ENCODE peak calls at places on chromosomes 4 and X, in nine cellular contexts. F, E, H, L, K, S, D, U and J are unnamed samples.

GRCh38 chrX:9842541-9842940 is 56.3 kb downstream of the SHROOM2 start:
- DNase-seq in U (no peak), S (no peak), H (no peak), E (no peak), K (no peak), L (no peak), D (no peak), F (no peak), J (no peak)

GRCh38 chrX:71492086-71493065 is 40.5 kb upstream of the OGT start:
- DNase-seq in S (no peak), H (no peak), K (peak), E (peak), L (peak), U (peak), F (peak), D (peak), J (no peak)

GRCh38 chrX:107571296-107571998 is 56.9 kb upstream of the PRPS1 start:
- DNase-seq in D (peak), K (peak), S (peak), L (peak), H (peak), U (no peak), E (no peak), F (peak), J (no peak)

GRCh38 chr4:159937595-159937994 is 834.7 kb downstream of the RAPGEF2 start:
- DNase-seq in U (no peak), H (no peak), L (no peak), F (no peak), E (no peak), D (no peak), K (peak), S (no peak), J (no peak)

GRCh38 chr4:126779001-126779400 is 853.8 kb upstream of the INTU start:
- DNase-seq in H (no peak), K (no peak), S (no peak), E (no peak), L (no peak), D (no peak), F (no peak), U (no peak), J (no peak)

GRCh38 chr4:116668190-116668589 is 417.2 kb downstream of the TRAM1L1 start:
- DNase-seq in S (no peak), E (no peak), L (no peak), U (no peak), D (no peak), F (no peak), H (no peak), K (no peak), J (no peak)

GRCh38 chrX:39883664-39884063 is 214.1 kb downstream of the BCOR start:
- DNase-seq in E (no peak), U (no peak), S (no peak), H (no peak), L (no peak), F (no peak), D (no peak), K (no peak), J (no peak)

GRCh38 chrX:152987801-152988200 is 6.1 kb downstream of the PNMA5 start:
- DNase-seq in F (no peak), S (no peak), U (no peak), L (no peak), H (no peak), E (no peak), D (no peak), K (no peak), J (no peak)

GRCh38 chrX:130228871-130229270 is 39.8 kb downstream of the ZNF280C start:
- DNase-seq in D (no peak), E (no peak), K (no peak), S (no peak), U (no peak), L (no peak), F (no peak), H (no peak), J (no peak)

GRCh38 chrX:140701480-140701879 is 8.1 kb upstream of the LINC00632 start:
- DNase-seq in D (no peak), U (no peak), H (no peak), L (peak), F (no peak), K (peak), S (no peak), E (no peak), J (no peak)

GRCh38 chr4:85028910-85029309 is 62.4 kb upstream of the WDFY3 start:
- DNase-seq in S (no peak), F (peak), K (peak), L (peak), H (no peak), E (no peak), U (no peak), D (no peak), J (no peak)

GRCh38 chr4:69787879-69788278 is 27.5 kb upstream of the SULT1B1 start:
- DNase-seq in E (no peak), F (peak), H (no peak), D (no peak), L (no peak), U (no peak), K (peak), S (no peak), J (no peak)

GRCh38 chr4:3704669-3705068 is 61.5 kb upstream of the ADRA2C start:
- DNase-seq in D (no peak), E (peak), F (no peak), H (no peak), L (no peak), U (no peak), S (no peak), K (no peak), J (no peak)

GRCh38 chr4:116866116-116866515 is 219.3 kb downstream of the TRAM1L1 start:
- DNase-seq in K (peak), F (no peak), H (no peak), D (no peak), L (no peak), U (no peak), S (no peak), E (no peak), J (no peak)

GRCh38 chr4:46123872-46124755 is at the start of gene GABRG1:
- DNase-seq in U (no peak), L (no peak), S (no peak), H (no peak), F (no peak), E (peak), K (no peak), D (no peak), J (no peak)

GRCh38 chr4:168480991-168481588 is 798 bp upstream of the DDX60L start:
- DNase-seq in E (no peak), U (peak), D (no peak), H (peak), K (peak), S (peak), F (peak), L (peak), J (no peak)

GRCh38 chrX:16970977-16971376 is 24.5 kb downstream of the REPS2 start:
- DNase-seq in E (no peak), U (no peak), F (peak), S (no peak), L (peak), D (no peak), H (no peak), K (peak), J (no peak)

GRCh38 chr4:17781072-17781830 is at the start of gene FAM184B:
- DNase-seq in L (no peak), E (no peak), K (peak), H (no peak), D (no peak), U (no peak), S (no peak), F (no peak), J (peak)

GRCh38 chrX:112614640-112615039 is 65.1 kb downstream of the LHFPL1 start:
- DNase-seq in U (no peak), E (no peak), H (no peak), K (peak), S (no peak), D (no peak), F (no peak), L (peak), J (no peak)

GRCh38 chr4:165464813-165465381 is 86.1 kb downstream of the CPE start:
- DNase-seq in E (no peak), H (no peak), K (peak), S (peak), L (peak), U (no peak), D (no peak), F (peak), J (no peak)

GRCh38 chrX:43882294-43882681 is at the start of gene MAOB:
- DNase-seq in K (peak), L (no peak), U (no peak), H (no peak), S (no peak), F (no peak), E (no peak), D (peak), J (no peak)

GRCh38 chrX:131747173-131747572 is 203.3 kb downstream of the OR13H1 start:
- DNase-seq in K (peak), D (peak), L (no peak), F (no peak), U (no peak), H (no peak), S (no peak), E (no peak), J (no peak)

GRCh38 chr4:151226004-151226932 is 50.7 kb upstream of the PRSS48 start:
- DNase-seq in U (no peak), D (no peak), K (peak), F (peak), H (peak), L (peak), E (no peak), S (peak), J (no peak)

GRCh38 chr4:179872751-179873150 is 2370.5 kb upstream of the TENM3 start:
- DNase-seq in U (no peak), D (no peak), H (no peak), F (no peak), S (no peak), E (no peak), L (no peak), K (no peak), J (no peak)

GRCh38 chrX:82961129-82961528 is 547.0 kb upstream of the POU3F4 start:
- DNase-seq in H (no peak), L (no peak), E (no peak), F (no peak), S (no peak), D (no peak), U (no peak), K (no peak), J (no peak)

GRCh38 chrX:37685452-37686347 is at the start of gene XK:
- DNase-seq in L (peak), S (no peak), K (peak), F (no peak), U (peak), D (peak), H (no peak), E (no peak), J (peak)

GRCh38 chr4:187128971-187129370 is 405.3 kb upstream of the FAT1 start:
- DNase-seq in F (peak), E (no peak), H (peak), S (no peak), D (no peak), L (peak), U (no peak), K (peak), J (no peak)

GRCh38 chr4:76200771-76201224 is 12.8 kb downstream of the SCARB2 start:
- DNase-seq in F (no peak), S (no peak), D (peak), E (no peak), U (no peak), K (no peak), H (no peak), L (no peak), J (no peak)

GRCh38 chr4:159069922-159070321 is 33.0 kb upstream of the RAPGEF2 start:
- DNase-seq in S (peak), U (no peak), H (no peak), E (no peak), L (no peak), F (peak), K (peak), D (no peak), J (no peak)

DNA sequence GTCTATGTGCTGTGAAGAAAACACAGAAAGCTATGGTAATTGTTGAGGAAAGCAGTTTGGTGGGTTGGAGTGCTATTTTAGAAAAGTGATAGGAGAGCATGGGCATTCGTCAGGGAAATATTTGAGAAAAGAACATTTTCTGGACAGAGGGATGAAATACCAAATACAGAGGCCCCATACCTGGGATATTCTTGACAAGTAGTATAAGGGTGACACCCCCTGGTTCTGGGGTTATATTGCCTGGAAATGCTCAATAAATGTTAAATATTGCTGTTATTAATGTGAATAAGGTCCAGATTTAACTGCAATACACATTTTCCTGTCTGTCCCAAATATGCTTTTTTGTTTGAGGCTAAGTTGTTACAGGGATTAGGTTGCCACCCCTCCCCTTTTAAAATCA is 42.9 kb downstream of the WWC2 start:
- DNase-seq in K (no peak), F (no peak), L (no peak), E (no peak), U (no peak), S (no peak), H (no peak), D (no peak), J (no peak)
- TF ChIP-seq CTCF in K (no peak), F (no peak), L (no peak), E (no peak), U (no peak), S (peak), H (peak), D (no peak), J (no peak)

GRCh38 chrX:154460326-154460725 is 2.2 kb downstream of the PLXNA3 start:
- DNase-seq in U (no peak), S (no peak), F (no peak), K (no peak), H (no peak), E (no peak), D (no peak), L (no peak), J (no peak)
- TF ChIP-seq CTCF in U (no peak), S (no peak), F (no peak), K (no peak), H (no peak), E (peak), D (no peak), L (no peak), J (no peak)

GRCh38 chrX:150503898-150504219 is 64.6 kb upstream of the MTM1 start:
- DNase-seq in H (no peak), F (no peak), D (no peak), K (no peak), U (no peak), S (peak), E (no peak), L (no peak), J (no peak)
- TF ChIP-seq CTCF in H (peak), F (no peak), D (no peak), K (no peak), U (no peak), S (no peak), E (no peak), L (no peak), J (no peak)

DNA sequence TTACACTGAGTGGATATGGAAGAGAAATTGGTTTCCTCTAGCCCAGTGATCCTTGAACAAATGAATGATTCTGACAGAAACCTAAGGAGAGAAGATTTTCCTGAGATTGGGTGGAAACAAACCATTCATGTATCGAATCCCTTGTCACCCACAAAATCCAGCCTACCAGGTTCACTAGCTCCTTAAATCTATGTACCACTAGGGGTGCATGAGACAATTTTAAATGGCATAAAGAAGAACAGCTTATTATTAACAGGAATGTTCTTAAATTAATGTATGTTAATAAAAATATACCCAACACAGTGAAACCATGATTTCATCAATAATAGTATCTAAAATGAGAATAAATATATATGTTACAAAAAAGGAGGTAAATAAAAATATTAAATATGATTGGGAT is 118.4 kb upstream of the LNX1 start:
- DNase-seq in S (no peak), K (no peak), L (no peak), H (no peak), D (no peak), U (no peak), F (no peak), E (no peak), J (no peak)
- TF ChIP-seq CTCF in S (peak), K (peak), L (peak), H (no peak), D (no peak), U (no peak), F (no peak), E (no peak), J (peak)

DNA sequence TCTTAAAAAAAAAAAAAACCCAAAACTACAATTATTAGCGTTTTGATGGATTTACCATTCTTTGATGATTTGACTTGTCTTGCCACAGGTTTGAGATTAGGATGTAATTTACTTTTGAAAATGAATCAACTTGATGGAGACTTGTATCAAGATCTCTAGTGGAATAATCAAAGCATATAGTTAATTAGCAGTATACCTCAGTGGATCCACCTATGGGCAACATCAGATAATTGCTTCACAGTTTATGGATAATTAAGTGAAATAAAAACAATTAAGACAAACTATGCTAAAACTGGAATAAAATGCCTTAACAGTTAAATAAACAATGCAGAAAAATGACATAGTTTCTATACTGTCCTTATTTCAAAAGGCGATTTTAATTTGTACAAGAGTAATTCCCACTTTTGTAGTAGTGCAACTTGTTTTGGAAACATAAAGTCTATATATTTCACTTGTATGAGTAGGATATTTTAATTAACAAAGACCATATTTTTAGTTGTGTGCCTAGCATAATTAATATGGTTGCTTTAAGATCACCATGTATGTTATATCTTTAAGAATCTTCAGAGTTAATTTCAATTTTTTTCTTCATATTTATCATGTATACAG is 4.2 kb downstream of the CPEB2 start:
- DNase-seq in S (peak), E (no peak), K (peak), H (no peak), F (no peak), D (no peak), L (no peak), U (no peak), J (no peak)
- TF ChIP-seq CTCF in S (peak), E (peak), K (peak), H (peak), F (peak), D (peak), L (peak), U (peak), J (peak)

DNA sequence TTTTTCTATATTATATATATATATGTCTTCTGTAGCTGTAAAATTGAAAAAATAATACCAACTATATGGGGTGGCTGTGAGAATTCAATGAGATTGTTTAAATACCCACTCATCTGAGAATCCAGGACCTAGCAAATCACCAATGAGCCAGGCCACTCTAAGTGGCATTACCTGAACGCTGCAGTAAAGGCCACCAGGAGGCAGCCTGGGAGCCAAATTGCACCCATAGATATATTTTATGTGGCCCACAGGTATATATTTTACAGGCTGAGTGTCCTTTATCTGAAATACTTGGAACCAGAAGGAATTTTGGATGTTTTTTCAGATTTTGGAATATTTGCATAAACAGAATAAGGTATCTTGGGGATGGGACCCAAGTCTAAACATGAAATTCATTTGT is 58.2 kb upstream of the C4orf50 start:
- DNase-seq in U (no peak), F (no peak), E (no peak), H (no peak), D (no peak), K (no peak), L (no peak), S (no peak), J (no peak)
- TF ChIP-seq CTCF in U (no peak), F (no peak), E (no peak), H (peak), D (no peak), K (no peak), L (no peak), S (no peak), J (peak)

GRCh38 chrX:118221257-118221656 is 104.6 kb upstream of the KLHL13 start:
- DNase-seq in F (no peak), E (no peak), U (no peak), D (no peak), K (no peak), S (no peak), H (no peak), L (no peak), J (no peak)

GRCh38 chrX:118228456-118228855 is 111.8 kb upstream of the KLHL13 start:
- DNase-seq in S (no peak), D (no peak), K (no peak), H (no peak), L (no peak), F (no peak), U (no peak), E (no peak), J (no peak)

GRCh38 chrX:118228041-118228440 is 111.4 kb upstream of the KLHL13 start:
- DNase-seq in S (no peak), F (no peak), U (no peak), H (no peak), K (peak), D (no peak), L (peak), E (no peak), J (no peak)

GRCh38 chrX:118221733-118222132 is 105.1 kb upstream of the KLHL13 start:
- DNase-seq in L (peak), S (no peak), U (no peak), K (peak), E (no peak), F (no peak), H (no peak), D (no peak), J (no peak)

GRCh38 chrX:118226060-118226428 is 109.4 kb upstream of the KLHL13 start:
- DNase-seq in H (no peak), L (peak), F (no peak), D (no peak), K (peak), U (no peak), S (no peak), E (no peak), J (no peak)
- TF ChIP-seq CTCF in H (peak), L (peak), F (no peak), D (peak), K (peak), U (no peak), S (peak), E (peak), J (peak)